ENCODE peak calls at places on chromosomes 11 and 22, in four cellular contexts. B, D, M and N are unnamed samples.

GRCh38 chr11:72670041-72670440 is 4.2 kb downstream of the PDE2A start:
- DNase-seq in B (no peak), D (no peak), M (no peak), N (no peak)

GRCh38 chr11:20688761-20689160 is 19.4 kb downstream of the NELL1 start:
- DNase-seq in B (no peak), D (no peak), M (no peak), N (no peak)

GRCh38 chr11:102630598-102631448 is 5.7 kb upstream of the MMP20 start:
- DNase-seq in B (no peak), D (no peak), M (no peak), N (no peak)

GRCh38 chr11:5600374-5600851 is 4.0 kb downstream of the TRIM6 start:
- DNase-seq in B (peak), D (peak), M (no peak), N (peak)

GRCh38 chr11:110988731-110989130 is 256.8 kb upstream of the POU2AF2 start:
- DNase-seq in B (no peak), D (no peak), M (no peak), N (no peak)

GRCh38 chr11:86261328-86261727 is 16.8 kb downstream of the EED start:
- DNase-seq in B (no peak), D (no peak), M (no peak), N (no peak)

GRCh38 chr11:40100204-40100603 is 1359.2 kb downstream of the LRRC4C start:
- DNase-seq in B (no peak), D (no peak), M (no peak), N (no peak)

GRCh38 chr11:28964811-28965210 is 856.6 kb downstream of the METTL15 start:
- DNase-seq in B (no peak), D (no peak), M (peak), N (no peak)

GRCh38 chr11:11577932-11578331 is 43.9 kb downstream of the GALNT18 start:
- DNase-seq in B (no peak), D (no peak), M (no peak), N (no peak)

GRCh38 chr11:64853709-64854108 is 9.3 kb upstream of the CDC42BPG start:
- DNase-seq in B (no peak), D (no peak), M (no peak), N (no peak)

GRCh38 chr11:133338588-133338987 is 193.7 kb downstream of the OPCML start:
- DNase-seq in B (no peak), D (no peak), M (no peak), N (no peak)

GRCh38 chr11:78062671-78063070 is 990 bp upstream of the THRSP start:
- DNase-seq in B (no peak), D (no peak), M (no peak), N (no peak)

GRCh38 chr11:36657610-36658225 is 59.7 kb upstream of the RAG2 start:
- DNase-seq in B (no peak), D (no peak), M (no peak), N (no peak)

GRCh38 chr11:1639102-1639620 is 9.6 kb downstream of the KRTAP5-5 start:
- DNase-seq in B (peak), D (no peak), M (no peak), N (no peak)

GRCh38 chr22:38935023-38935422 is 22.4 kb upstream of the APOBEC3A start:
- DNase-seq in B (peak), D (no peak), M (no peak), N (no peak)

GRCh38 chr22:23686416-23687024 is 4.3 kb upstream of the RGL4 start:
- DNase-seq in B (no peak), D (no peak), M (no peak), N (no peak)

GRCh38 chr11:2436013-2436520 is 8.2 kb downstream of the TRPM5 start:
- DNase-seq in B (no peak), D (no peak), M (no peak), N (no peak)

GRCh38 chr11:64859542-64860414 is 15.3 kb upstream of the CDC42BPG start:
- DNase-seq in B (no peak), D (no peak), M (no peak), N (no peak)

GRCh38 chr11:87125257-87125656 is 87.5 kb downstream of the TMEM135 start:
- DNase-seq in B (no peak), D (no peak), M (no peak), N (no peak)

GRCh38 chr11:111347002-111347722 is 31.9 kb downstream of the POU2AF1 start:
- DNase-seq in B (no peak), D (no peak), M (no peak), N (no peak)

GRCh38 chr11:17351510-17352176 is at the start of gene NCR3LG1:
- DNase-seq in B (peak), D (peak), M (no peak), N (no peak)

GRCh38 chr22:44618400-44618799 is 83.6 kb upstream of the PRR5 start:
- DNase-seq in B (no peak), D (no peak), M (no peak), N (no peak)

GRCh38 chr11:94762208-94762607 is 5.9 kb upstream of the AMOTL1 start:
- DNase-seq in B (no peak), D (no peak), M (no peak), N (no peak)

GRCh38 chr11:9600651-9601040 is 27.2 kb downstream of the WEE1 start:
- DNase-seq in B (no peak), D (no peak), M (no peak), N (no peak)

GRCh38 chr11:92980291-92980690 is 10.8 kb downstream of the MTNR1B start:
- DNase-seq in B (no peak), D (no peak), M (no peak), N (no peak)

GRCh38 chr11:65431452-65432132 is 9.0 kb downstream of the NEAT1 start:
- DNase-seq in B (no peak), D (no peak), M (no peak), N (no peak)

GRCh38 chr11:108984548-108984947 is 319.7 kb downstream of the DDX10 start:
- DNase-seq in B (no peak), D (no peak), M (no peak), N (no peak)

GRCh38 chr11:2525941-2526807 is 81.4 kb downstream of the KCNQ1 start:
- DNase-seq in B (no peak), D (peak), M (no peak), N (no peak)

GRCh38 chr22:37623075-37624016 is 14.7 kb downstream of the GGA1 start:
- DNase-seq in B (peak), D (no peak), M (no peak), N (no peak)

GRCh38 chr11:26187639-26188038 is 144.3 kb upstream of the ANO3 start:
- DNase-seq in B (no peak), D (no peak), M (peak), N (peak)

GRCh38 chr11:124538019-124538418 is 5.4 kb downstream of the OR8B12 start:
- DNase-seq in B (no peak), D (no peak), M (peak), N (peak)

GRCh38 chr11:77602385-77603105 is 12.8 kb downstream of the AQP11 start:
- DNase-seq in B (no peak), D (no peak), M (peak), N (peak)

GRCh38 chr11:44777537-44778199 is 50.9 kb downstream of the TSPAN18 start:
- DNase-seq in B (no peak), D (no peak), M (no peak), N (no peak)

GRCh38 chr22:21659864-21660525 is 5.8 kb upstream of the PPIL2 start:
- DNase-seq in B (no peak), D (no peak), M (no peak), N (no peak)

GRCh38 chr11:29333993-29334780 is 682.6 kb downstream of the KCNA4 start:
- DNase-seq in B (no peak), D (no peak), M (no peak), N (no peak)

GRCh38 chr11:64136767-64137166 is 29.1 kb downstream of the MACROD1 start:
- DNase-seq in B (no peak), D (no peak), M (no peak), N (no peak)

DNA sequence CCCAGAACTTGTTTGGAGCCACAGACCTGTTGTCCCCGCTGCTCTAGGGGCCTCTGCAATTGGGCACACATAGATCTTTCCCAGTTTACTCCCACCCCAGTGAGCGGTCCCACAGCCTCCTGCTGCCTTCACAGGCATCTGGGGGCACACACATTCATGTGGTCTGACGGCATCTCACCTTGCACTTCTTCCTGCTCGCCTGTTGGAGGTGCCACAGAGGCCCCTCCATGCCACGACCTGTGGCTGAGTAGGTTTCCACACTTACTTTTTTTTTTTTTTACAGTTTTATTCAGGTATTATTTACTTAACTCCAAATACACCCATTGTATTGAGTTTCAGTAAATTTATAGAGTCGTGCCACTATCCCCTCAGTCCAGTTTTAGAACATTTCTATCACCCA is 68.9 kb upstream of the SEPTIN5 start:
- DNase-seq in B (no peak), D (no peak), M (no peak), N (no peak)
- TF ChIP-seq CTCF in B (no peak), D (no peak), M (no peak), N (no peak)

DNA sequence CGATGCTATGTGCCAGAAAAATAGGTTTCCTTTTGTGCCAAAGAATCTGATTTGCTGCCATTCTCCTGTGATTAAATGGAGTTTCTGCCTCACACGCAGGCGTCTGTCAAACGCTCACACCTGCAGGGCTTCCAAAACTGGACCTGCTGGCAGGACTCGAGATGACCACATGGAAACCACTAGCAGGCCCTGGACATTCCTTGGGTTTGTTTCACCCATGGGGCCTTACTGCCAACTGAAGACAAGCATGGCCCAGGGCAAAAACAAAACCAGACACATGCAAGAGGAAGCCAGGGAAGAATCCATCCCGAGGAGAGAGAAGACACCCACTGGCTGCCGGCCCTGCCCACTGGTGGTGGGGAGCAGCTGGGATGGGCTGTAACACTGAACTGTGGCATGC is 55.9 kb upstream of the MN1 start:
- DNase-seq in B (no peak), D (no peak), M (no peak), N (no peak)
- TF ChIP-seq CTCF in B (no peak), D (no peak), M (no peak), N (no peak)

GRCh38 chr11:107078375-107078774 is 60.1 kb upstream of the GUCY1A2 start:
- DNase-seq in B (no peak), D (no peak), M (no peak), N (no peak)
- TF ChIP-seq CTCF in B (no peak), D (no peak), M (no peak), N (no peak)

GRCh38 chr11:118259138-118259537 is 5.0 kb downstream of the MPZL2 start:
- DNase-seq in B (no peak), D (no peak), M (no peak), N (no peak)

GRCh38 chr11:118263109-118263508 is 988 bp downstream of the MPZL2 start:
- DNase-seq in B (no peak), D (no peak), M (no peak), N (no peak)

GRCh38 chr11:118260353-118260752 is 3.7 kb downstream of the MPZL2 start:
- DNase-seq in B (no peak), D (no peak), M (no peak), N (no peak)

GRCh38 chr11:118263694-118264567 is at the start of gene MPZL2:
- DNase-seq in B (peak), D (no peak), M (no peak), N (no peak)

DNA sequence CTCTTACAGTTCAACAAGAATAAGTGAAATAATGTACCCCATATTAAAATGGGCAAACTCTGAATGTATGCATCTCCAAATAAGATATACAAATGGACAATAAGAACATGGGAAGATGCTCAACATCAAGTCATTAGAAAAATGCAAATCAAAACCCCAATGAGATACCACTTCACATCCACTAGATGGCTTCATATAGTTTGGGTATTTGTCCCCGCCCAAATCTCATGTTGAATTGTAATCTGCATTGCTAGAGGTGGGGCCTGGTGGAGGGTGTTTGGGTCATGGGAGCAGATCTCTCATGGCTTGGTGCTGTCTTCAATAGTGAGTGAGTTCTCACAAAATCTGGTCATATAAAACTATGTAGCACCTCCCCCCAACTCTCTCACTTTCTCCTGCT is 5.7 kb downstream of the MPZL2 start:
- DNase-seq in B (no peak), D (no peak), M (no peak), N (no peak)
- TF ChIP-seq CTCF in B (no peak), D (no peak), M (no peak), N (peak)

DNA sequence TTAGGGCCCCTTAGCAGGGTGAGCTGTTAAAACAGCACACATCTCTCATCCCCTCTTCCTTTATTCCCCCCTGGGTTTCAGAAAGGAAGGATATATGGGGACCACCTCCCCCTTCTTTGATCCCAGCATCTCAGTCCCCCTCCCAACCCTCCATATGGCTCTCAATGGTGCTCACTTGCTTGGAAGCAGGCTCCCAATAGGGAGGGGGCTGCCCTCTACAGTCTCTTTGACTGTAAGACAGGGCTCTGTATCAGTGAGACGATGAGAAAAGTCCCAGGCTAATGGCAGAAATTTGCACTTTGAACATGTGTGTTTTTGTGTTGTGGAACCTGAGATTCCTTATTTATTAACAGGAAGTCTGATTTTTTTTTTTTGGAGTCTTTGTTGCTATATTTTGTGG is 4.2 kb upstream of the CNTF start:
- DNase-seq in B (no peak), D (no peak), M (no peak), N (no peak)
- TF ChIP-seq CTCF in B (peak), D (no peak), M (no peak), N (peak)

GRCh38 chr11:56849250-56849649 is 100.8 kb upstream of the OR9G4 start:
- DNase-seq in B (no peak), D (no peak), M (no peak), N (no peak)
- TF ChIP-seq CTCF in B (no peak), D (no peak), M (no peak), N (no peak)

GRCh38 chr11:58070585-58070984 is 39.8 kb downstream of the OR6Q1 start:
- DNase-seq in B (no peak), D (no peak), M (no peak), N (peak)

GRCh38 chr11:58067685-58068084 is 36.9 kb downstream of the OR6Q1 start:
- DNase-seq in B (no peak), D (no peak), M (no peak), N (no peak)

GRCh38 chr11:58068640-58069039 is 37.9 kb downstream of the OR6Q1 start:
- DNase-seq in B (no peak), D (no peak), M (no peak), N (no peak)
- TF ChIP-seq CTCF in B (no peak), D (no peak), M (no peak), N (no peak)

GRCh38 chr11:15969281-15969680 is 387.1 kb downstream of the SOX6 start:
- DNase-seq in B (peak), D (no peak), M (peak), N (no peak)

GRCh38 chr11:15969701-15970329 is 386.5 kb downstream of the SOX6 start:
- DNase-seq in B (no peak), D (no peak), M (peak), N (no peak)

GRCh38 chr11:15971215-15971546 is 385.2 kb downstream of the SOX6 start:
- DNase-seq in B (no peak), D (no peak), M (no peak), N (no peak)

GRCh38 chr11:15968461-15969130 is 387.8 kb downstream of the SOX6 start:
- DNase-seq in B (peak), D (no peak), M (no peak), N (no peak)

GRCh38 chr11:15970506-15971214 is 385.7 kb downstream of the SOX6 start:
- DNase-seq in B (no peak), D (no peak), M (no peak), N (no peak)
- TF ChIP-seq CTCF in B (no peak), D (no peak), M (no peak), N (no peak)

GRCh38 chr11:113730887-113731726 is 25.0 kb upstream of the TMPRSS5 start:
- DNase-seq in B (peak), D (no peak), M (peak), N (peak)
- TF ChIP-seq CTCF in B (peak), D (no peak), M (peak), N (peak)